ENCODE peak calls at places on chromosomes 6 and 20, in nine cellular contexts. E is OCI-LY7, T is HCT116, A is SK-N-SH, K is PC-3, H is MM.1S, W is GM23338, R is neural progenitor cell, V is hepatocyte. J is an unnamed sample.

GRCh38 chr6:10518461-10519216 is 2.5 kb upstream of the GCNT2 start:
- DNase-seq in K (peak; percentile 77), T (no peak), A (no peak), W (peak; percentile 50), V (peak; percentile 45), E (peak; percentile 26), H (no peak), R (no peak), J (peak; percentile 27)

GRCh38 chr6:53358440-53359087 is 9.8 kb upstream of the ELOVL5 start:
- DNase-seq in H (no peak), W (no peak), V (peak; percentile 16), K (no peak), E (peak; percentile 54), R (no peak), A (no peak), T (no peak), J (no peak)

GRCh38 chr20:33401922-33402369 is 627 bp upstream of the CDK5RAP1 start:
- DNase-seq in E (peak; percentile 45), A (no peak), K (no peak), W (no peak), R (no peak), H (no peak), V (no peak), T (no peak), J (peak; percentile 55)

GRCh38 chr6:159934181-159934580 is 34.7 kb upstream of the IGF2R start:
- DNase-seq in V (no peak), W (no peak), H (no peak), T (no peak), K (no peak), E (no peak), R (no peak), A (no peak), J (peak; percentile 39)

GRCh38 chr20:2361035-2361593 is 19.6 kb upstream of the TGM6 start:
- DNase-seq in T (no peak), K (no peak), R (no peak), V (no peak), W (no peak), H (no peak), A (no peak), E (no peak), J (no peak)

GRCh38 chr6:153027480-153027879 is 25.0 kb upstream of the MTRF1L start:
- DNase-seq in A (no peak), E (no peak), H (no peak), R (no peak), T (no peak), K (no peak), W (no peak), V (no peak), J (no peak)

GRCh38 chr6:160667854-160668481 is 3.9 kb upstream of the LPA start:
- DNase-seq in T (peak; percentile 35), E (peak; percentile 50), A (peak; percentile 26), K (peak; percentile 57), H (peak; percentile 14), R (peak; percentile 52), V (peak; percentile 50), W (peak; percentile 63), J (no peak)

GRCh38 chr6:127446356-127446755 is 12.8 kb downstream of the KIAA0408 start:
- DNase-seq in V (no peak), E (no peak), A (no peak), K (no peak), R (no peak), H (no peak), W (no peak), T (no peak), J (peak; percentile 2)

GRCh38 chr20:18788021-18788420 is 25.6 kb upstream of the SCP2D1 start:
- DNase-seq in A (no peak), K (no peak), E (no peak), R (no peak), W (no peak), V (no peak), T (no peak), H (no peak), J (no peak)

GRCh38 chr6:30885481-30885998 is 1.2 kb downstream of the DDR1 start:
- DNase-seq in T (no peak), W (peak; percentile 24), K (peak; percentile 79), E (no peak), R (peak; percentile 26), H (no peak), V (peak; percentile 77), A (peak; percentile 12), J (peak; percentile 60)

GRCh38 chr6:1910621-1911407 is 301.1 kb downstream of the FOXC1 start:
- DNase-seq in K (peak; percentile 9), T (no peak), H (no peak), E (no peak), R (no peak), A (no peak), W (no peak), V (no peak), J (peak; percentile 12)

GRCh38 chr6:24766685-24767462 is 7.9 kb upstream of the GMNN start:
- DNase-seq in H (peak; percentile 53), W (no peak), E (peak; percentile 64), K (peak; percentile 62), R (no peak), T (no peak), A (peak; percentile 36), V (peak; percentile 28), J (peak; percentile 68)

GRCh38 chr6:125899726-125900182 is 56.8 kb upstream of the HINT3 start:
- DNase-seq in T (no peak), E (no peak), A (no peak), V (no peak), R (peak; percentile 4), H (no peak), K (no peak), W (peak; percentile 47), J (no peak)

GRCh38 chr20:51341581-51341980 is 200.9 kb downstream of the NFATC2 start:
- DNase-seq in V (no peak), H (no peak), R (no peak), A (no peak), W (no peak), T (no peak), K (no peak), E (no peak), J (no peak)

GRCh38 chr6:98463629-98464028 is 370.7 kb upstream of the POU3F2 start:
- DNase-seq in R (no peak), H (no peak), T (no peak), V (no peak), E (no peak), A (no peak), K (no peak), W (no peak), J (no peak)

GRCh38 chr6:109420751-109421150 is 19.7 kb downstream of the PPIL6 start:
- DNase-seq in A (no peak), E (no peak), K (peak; percentile 66), W (no peak), H (no peak), T (no peak), V (no peak), R (no peak), J (no peak)

GRCh38 chr20:40646321-40647212 is 42.5 kb downstream of the MAFB start:
- DNase-seq in W (peak; percentile 16), T (no peak), K (no peak), R (peak; percentile 26), V (no peak), H (no peak), E (no peak), A (no peak), J (no peak)

GRCh38 chr6:3318226-3318625 is 59.5 kb downstream of the PSMG4 start:
- DNase-seq in A (no peak), K (no peak), V (no peak), T (no peak), R (no peak), W (no peak), E (no peak), H (no peak), J (no peak)

GRCh38 chr6:12148317-12148801 is 136.2 kb downstream of the HIVEP1 start:
- DNase-seq in H (no peak), A (no peak), V (no peak), T (no peak), R (no peak), W (no peak), K (peak; percentile 85), E (no peak), J (peak; percentile 67)
- TF ChIP-seq EZH2phosphoT487 in H (no peak), A (no peak), V (no peak), T (no peak), R (no peak), W (no peak), K (no peak), E (no peak), J (no peak)

DNA sequence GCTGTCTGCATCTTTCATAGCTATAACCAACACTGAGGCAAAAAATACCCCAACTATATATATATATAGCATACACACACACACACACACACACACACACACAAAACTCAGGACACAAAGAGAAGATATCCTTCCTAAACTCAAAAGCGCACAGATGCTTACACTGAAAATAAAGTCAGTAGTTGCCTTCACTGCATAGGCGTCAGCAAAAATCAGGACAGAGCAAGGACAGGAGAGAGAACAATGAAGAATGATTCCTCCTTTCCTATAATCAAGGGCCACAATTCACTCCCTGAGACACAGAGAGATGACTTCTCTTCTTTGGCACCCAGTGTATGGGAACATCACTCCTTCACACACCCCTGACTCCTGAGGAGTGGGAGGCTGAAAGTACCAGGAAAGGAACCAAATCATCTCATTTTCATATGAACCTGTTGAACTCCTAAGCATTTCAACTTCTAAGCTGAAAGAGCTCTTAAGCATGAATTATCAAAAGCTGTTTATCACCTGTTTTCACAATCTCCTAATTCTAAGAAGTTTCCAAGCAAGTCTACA is 141.4 kb downstream of the HIVEP2 start:
- DNase-seq in T (no peak), W (no peak), H (no peak), A (no peak), V (no peak), K (no peak), E (no peak), R (no peak), J (no peak)
- TF ChIP-seq EZH2phosphoT487 in T (no peak), W (no peak), H (no peak), A (no peak), V (no peak), K (no peak), E (no peak), R (no peak), J (no peak)

DNA sequence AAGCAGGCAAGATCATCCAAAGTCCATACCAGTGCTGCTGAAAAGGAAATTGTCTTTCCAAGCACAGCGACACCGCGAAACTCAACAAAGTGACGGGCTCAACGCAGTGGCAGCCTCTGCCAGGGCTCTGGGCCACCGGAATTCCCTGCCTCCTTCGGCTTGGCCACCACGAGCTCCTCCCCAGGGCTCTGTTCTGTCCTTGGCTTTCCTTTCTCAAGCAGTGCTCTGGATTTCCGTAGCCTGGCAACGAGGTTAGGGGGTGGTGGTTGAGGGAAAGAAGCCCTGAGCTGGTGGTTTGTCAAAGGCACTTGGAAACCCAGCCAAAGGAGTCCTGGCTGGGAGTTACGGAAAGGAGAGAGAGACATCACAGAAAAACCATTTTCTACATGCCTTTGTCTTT is 31.2 kb downstream of the PRR18 start:
- DNase-seq in V (no peak), R (peak; percentile 44), E (no peak), W (peak; percentile 38), K (no peak), T (no peak), H (no peak), A (no peak), J (peak; percentile 53)
- TF ChIP-seq EZH2phosphoT487 in V (no peak), R (no peak), E (no peak), W (no peak), K (no peak), T (no peak), H (no peak), A (no peak), J (no peak)

DNA sequence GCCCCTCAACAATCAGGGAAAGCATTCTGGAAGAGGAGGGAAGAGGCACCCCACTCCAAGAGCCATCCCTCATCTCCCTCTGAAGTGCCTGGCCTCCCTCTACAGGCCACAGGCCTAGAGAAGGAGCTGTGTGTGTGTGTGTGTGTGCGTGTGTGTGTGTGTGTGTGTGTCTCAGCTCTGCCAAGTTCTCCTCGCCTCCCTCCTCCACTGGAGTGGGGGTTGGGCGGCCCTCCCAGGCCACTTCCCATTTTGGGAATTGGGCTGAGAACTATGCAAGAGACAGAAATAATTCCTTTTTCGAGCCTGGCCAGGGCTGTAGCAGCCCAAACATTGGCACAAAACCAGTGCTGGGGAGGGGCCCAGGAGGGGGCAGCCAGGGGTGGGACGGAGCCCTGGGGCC is 35.7 kb downstream of the KCNB1 start:
- DNase-seq in T (no peak), W (peak; percentile 65), A (no peak), H (no peak), K (no peak), R (peak; percentile 53), E (no peak), V (peak; percentile 65), J (peak; percentile 27)
- TF ChIP-seq EZH2phosphoT487 in T (no peak), W (no peak), A (no peak), H (no peak), K (no peak), R (no peak), E (no peak), V (no peak), J (no peak)

J was measured in GM23248.